ENCODE peak calls at places on chromosomes 16 and 17, in nine cellular contexts. I, D, N, M, K, S, J, E and X are unnamed samples.

GRCh38 chr17:65228287-65228686 is 91.1 kb downstream of the RGS9 start:
- DNase-seq in I (no peak), D (no peak), N (no peak), M (no peak), K (no peak), S (no peak), J (no peak), E (no peak), X (no peak)

GRCh38 chr17:34517406-34517805 is 62.0 kb upstream of the TMEM132E start:
- DNase-seq in I (no peak), D (no peak), N (no peak), M (no peak), K (no peak), S (no peak), J (no peak), E (no peak), X (no peak)

GRCh38 chr17:75822119-75822799 is 21.9 kb downstream of the UNC13D start:
- DNase-seq in I (peak), D (no peak), N (no peak), M (no peak), K (no peak), S (no peak), J (peak), E (no peak), X (peak)

GRCh38 chr16:75293746-75294145 is 42.3 kb upstream of the BCAR1 start:
- DNase-seq in I (no peak), D (no peak), N (no peak), M (no peak), K (peak), S (no peak), J (no peak), E (no peak), X (no peak)

GRCh38 chr17:42459983-42460300 is 1.3 kb downstream of the ATP6V0A1 start:
- DNase-seq in I (no peak), D (no peak), N (peak), M (no peak), K (peak), S (no peak), J (peak), E (no peak), X (no peak)

GRCh38 chr16:55563797-55564196 is 2.7 kb upstream of the CAPNS2 start:
- DNase-seq in I (no peak), D (no peak), N (no peak), M (no peak), K (no peak), S (no peak), J (no peak), E (no peak), X (no peak)

GRCh38 chr17:50807014-50807413 is 28.4 kb upstream of the WFIKKN2 start:
- DNase-seq in I (no peak), D (no peak), N (no peak), M (no peak), K (peak), S (no peak), J (no peak), E (no peak), X (no peak)

GRCh38 chr16:49763826-49764225 is 92.1 kb downstream of the ZNF423 start:
- DNase-seq in I (no peak), D (no peak), N (no peak), M (no peak), K (no peak), S (no peak), J (no peak), E (no peak), X (no peak)

GRCh38 chr17:80870401-80870800 is 121.2 kb upstream of the CHMP6 start:
- DNase-seq in I (no peak), D (no peak), N (no peak), M (no peak), K (no peak), S (no peak), J (peak), E (peak), X (no peak)

GRCh38 chr17:74768069-74768762 is 7.9 kb downstream of the NAT9 start:
- DNase-seq in I (no peak), D (no peak), N (no peak), M (no peak), K (peak), S (no peak), J (no peak), E (peak), X (no peak)

GRCh38 chr17:83056583-83057396 is 22.6 kb upstream of the METRNL start:
- DNase-seq in I (no peak), D (no peak), N (no peak), M (no peak), K (no peak), S (peak), J (no peak), E (peak), X (no peak)

GRCh38 chr17:49975531-49975930 is 6.5 kb downstream of the DLX4 start:
- DNase-seq in I (no peak), D (no peak), N (no peak), M (no peak), K (no peak), S (no peak), J (no peak), E (no peak), X (no peak)

GRCh38 chr16:14131774-14132695 is 60.9 kb downstream of the MRTFB start:
- DNase-seq in I (no peak), D (no peak), N (no peak), M (no peak), K (peak), S (no peak), J (no peak), E (no peak), X (no peak)

GRCh38 chr16:86578499-86579267 is at the start of gene FOXL1:
- DNase-seq in I (no peak), D (no peak), N (no peak), M (no peak), K (peak), S (no peak), J (no peak), E (no peak), X (no peak)

GRCh38 chr17:40961586-40961985 is 5.2 kb downstream of the KRT39 start:
- DNase-seq in I (no peak), D (no peak), N (no peak), M (no peak), K (no peak), S (no peak), J (no peak), E (no peak), X (no peak)